ENCODE peak calls at places on chromosomes 5 and 9, in eight cellular contexts. B is kidney epithelial cell, N is heart right ventricle, U is colonic mucosa, F is lower lobe of right lung, T is mammary epithelial cell, V is coronary artery, C is left ventricle myocardium inferior. A is an unnamed sample.

GRCh38 chr5:125083932-125084331 is 337.5 kb upstream of the ZNF608 start:
- DNase-seq in B (no peak), N (no peak), U (no peak), F (no peak), T (peak), V (no peak), C (no peak), A (peak)

GRCh38 chr5:142110046-142110531 is 1.5 kb downstream of the NDFIP1 start:
- DNase-seq in B (no peak), N (no peak), U (peak), F (no peak), T (no peak), V (no peak), C (no peak), A (peak)

GRCh38 chr5:164487939-164488338 is 982.5 kb downstream of the MAT2B start:
- DNase-seq in B (no peak), N (no peak), U (no peak), F (no peak), T (no peak), V (no peak), C (no peak), A (no peak)

GRCh38 chr5:125043781-125044391 is 297.4 kb upstream of the ZNF608 start:
- DNase-seq in B (peak), N (peak), U (no peak), F (peak), T (peak), V (no peak), C (peak), A (peak)

GRCh38 chr5:112628219-112628618 is 109.5 kb upstream of the APC start:
- DNase-seq in B (no peak), N (no peak), U (no peak), F (no peak), T (no peak), V (no peak), C (no peak), A (no peak)

GRCh38 chr9:69421908-69422801 is 97.1 kb downstream of the ENTREP1 start:
- DNase-seq in B (no peak), N (no peak), U (peak), F (no peak), T (peak), V (peak), C (no peak), A (peak)

GRCh38 chr5:139141841-139142240 is 56.3 kb downstream of the SIL1 start:
- DNase-seq in B (no peak), N (peak), U (peak), F (peak), T (peak), V (peak), C (peak), A (peak)

GRCh38 chr5:132639706-132640130 is 18.3 kb upstream of the IL13 start:
- DNase-seq in B (no peak), N (no peak), U (no peak), F (no peak), T (no peak), V (no peak), C (no peak), A (no peak)

GRCh38 chr9:134326754-134327526 is 685 bp downstream of the RXRA start:
- DNase-seq in B (no peak), N (peak), U (peak), F (peak), T (peak), V (no peak), C (peak), A (peak)

GRCh38 chr9:113548221-113549041 is 84.9 kb downstream of the RGS3 start:
- DNase-seq in B (no peak), N (peak), U (no peak), F (peak), T (peak), V (peak), C (peak), A (no peak)

GRCh38 chr5:41346609-41347008 is 133.3 kb upstream of the C6 start:
- DNase-seq in B (no peak), N (no peak), U (no peak), F (no peak), T (no peak), V (no peak), C (no peak), A (peak)

GRCh38 chr5:61735531-61735930 is 403.5 kb downstream of the ZSWIM6 start:
- DNase-seq in B (no peak), N (no peak), U (no peak), F (no peak), T (no peak), V (no peak), C (no peak), A (no peak)

GRCh38 chr9:136662656-136663310 is at the start of gene EGFL7:
- DNase-seq in B (no peak), N (peak), U (no peak), F (peak), T (no peak), V (no peak), C (peak), A (no peak)

GRCh38 chr9:113646946-113647914 is 183.7 kb downstream of the RGS3 start:
- DNase-seq in B (no peak), N (no peak), U (no peak), F (no peak), T (no peak), V (no peak), C (no peak), A (no peak)

GRCh38 chr5:8864053-8864452 is 681.8 kb downstream of the SEMA5A start:
- DNase-seq in B (no peak), N (no peak), U (no peak), F (no peak), T (peak), V (no peak), C (no peak), A (peak)

GRCh38 chr9:87787735-87788134 is 61.8 kb downstream of the CTSL start:
- DNase-seq in B (no peak), N (no peak), U (no peak), F (no peak), T (no peak), V (no peak), C (no peak), A (peak)

GRCh38 chr9:120617637-120617979 is 37.6 kb upstream of the CDK5RAP2 start:
- DNase-seq in B (no peak), N (no peak), U (no peak), F (no peak), T (no peak), V (no peak), C (no peak), A (no peak)

GRCh38 chr5:127995556-127995955 is 88.0 kb upstream of the SLC12A2 start:
- DNase-seq in B (no peak), N (no peak), U (no peak), F (no peak), T (no peak), V (no peak), C (no peak), A (no peak)

GRCh38 chr5:145936401-145937131 is at the start of gene SH3RF2:
- DNase-seq in B (peak), N (peak), U (peak), F (peak), T (peak), V (peak), C (peak), A (peak)

GRCh38 chr5:81242906-81243436 is 9.8 kb downstream of the CKMT2 start:
- DNase-seq in B (no peak), N (no peak), U (no peak), F (no peak), T (no peak), V (no peak), C (no peak), A (no peak)

GRCh38 chr9:127578627-127578951 is 33.5 kb upstream of the STXBP1 start:
- DNase-seq in B (no peak), N (no peak), U (no peak), F (no peak), T (no peak), V (no peak), C (no peak), A (no peak)

GRCh38 chr5:4661326-4661725 is 478.8 kb upstream of the ADAMTS16 start:
- DNase-seq in B (no peak), N (no peak), U (no peak), F (no peak), T (no peak), V (no peak), C (no peak), A (no peak)

GRCh38 chr5:148090780-148091221 is 27.0 kb downstream of the SPINK5 start:
- DNase-seq in B (no peak), N (no peak), U (no peak), F (no peak), T (peak), V (no peak), C (no peak), A (no peak)

GRCh38 chr9:112753725-112754124 is 3.2 kb downstream of the SNX30 start:
- DNase-seq in B (no peak), N (no peak), U (no peak), F (no peak), T (peak), V (no peak), C (no peak), A (peak)

GRCh38 chr9:98253563-98253962 is 1.9 kb downstream of the TBC1D2 start:
- DNase-seq in B (no peak), N (no peak), U (peak), F (no peak), T (no peak), V (no peak), C (no peak), A (no peak)

GRCh38 chr9:98256632-98257218 is 1.3 kb upstream of the TBC1D2 start:
- DNase-seq in B (no peak), N (no peak), U (no peak), F (no peak), T (no peak), V (no peak), C (no peak), A (no peak)

GRCh38 chr9:98254236-98255063 is 999 bp downstream of the TBC1D2 start:
- DNase-seq in B (no peak), N (no peak), U (peak), F (no peak), T (peak), V (no peak), C (no peak), A (no peak)

GRCh38 chr9:98255064-98255577 is 328 bp downstream of the TBC1D2 start:
- DNase-seq in B (no peak), N (no peak), U (peak), F (peak), T (no peak), V (no peak), C (no peak), A (peak)

DNA sequence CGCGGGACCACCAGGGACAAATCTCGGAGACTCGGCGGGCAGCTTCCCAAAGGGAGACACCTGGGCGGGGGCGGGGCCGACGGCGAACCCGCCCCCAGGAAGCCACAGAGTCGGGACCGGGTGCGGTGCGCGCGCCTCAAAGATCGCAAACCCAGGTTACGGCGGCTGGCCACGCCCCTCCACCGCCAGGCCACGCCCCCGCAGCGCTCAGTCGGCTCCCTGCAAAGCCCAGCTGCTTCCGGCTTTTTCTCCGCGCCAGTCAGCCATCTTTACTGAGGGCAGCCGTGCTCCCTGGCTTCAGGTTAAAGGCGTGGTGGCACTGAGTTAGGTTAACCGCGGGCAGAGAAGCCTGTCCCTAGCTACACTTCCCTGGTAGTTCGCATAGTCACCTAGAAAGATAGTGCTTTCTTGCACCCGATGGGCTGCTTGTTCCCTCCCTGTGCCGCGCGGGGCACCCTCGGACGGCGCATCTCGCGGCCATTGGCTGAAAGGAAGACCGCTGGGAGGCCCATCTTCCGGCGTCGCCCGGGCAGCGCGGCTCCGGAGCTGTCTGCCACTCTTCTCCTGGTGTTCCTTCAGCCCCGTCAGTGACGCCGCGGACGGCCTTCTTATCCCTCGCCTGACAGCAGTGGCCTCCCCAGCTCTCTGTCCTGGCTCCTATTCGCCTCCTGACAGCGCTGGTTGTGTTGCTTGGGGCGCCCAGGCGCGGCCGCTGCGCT is at the start of gene TBC1D2:
- DNase-seq in B (peak), N (peak), U (peak), F (peak), T (peak), V (peak), C (peak), A (peak)
- TF ChIP-seq CTCF in B (peak), N (no peak), U (no peak), F (peak), T (no peak), V (no peak), C (peak), A (peak)

GRCh38 chr9:99811598-99812383 is 9.9 kb upstream of the NR4A3 start:
- DNase-seq in B (no peak), N (no peak), U (no peak), F (no peak), T (no peak), V (no peak), C (no peak), A (no peak)
- H3K4me3 ChIP-seq in B (no peak), N (no peak), U (no peak), F (no peak), T (no peak), V (no peak), C (no peak), A (no peak)

GRCh38 chr5:171951218-171951617 is 55.2 kb downstream of the FBXW11 start:
- DNase-seq in B (no peak), N (no peak), U (no peak), F (no peak), T (no peak), V (no peak), C (no peak), A (no peak)

GRCh38 chr5:171945476-171945875 is 61.0 kb downstream of the FBXW11 start:
- DNase-seq in B (no peak), N (no peak), U (no peak), F (no peak), T (no peak), V (no peak), C (no peak), A (no peak)

GRCh38 chr5:171945066-171945465 is 61.4 kb downstream of the FBXW11 start:
- DNase-seq in B (no peak), N (no peak), U (no peak), F (no peak), T (no peak), V (no peak), C (no peak), A (peak)

DNA sequence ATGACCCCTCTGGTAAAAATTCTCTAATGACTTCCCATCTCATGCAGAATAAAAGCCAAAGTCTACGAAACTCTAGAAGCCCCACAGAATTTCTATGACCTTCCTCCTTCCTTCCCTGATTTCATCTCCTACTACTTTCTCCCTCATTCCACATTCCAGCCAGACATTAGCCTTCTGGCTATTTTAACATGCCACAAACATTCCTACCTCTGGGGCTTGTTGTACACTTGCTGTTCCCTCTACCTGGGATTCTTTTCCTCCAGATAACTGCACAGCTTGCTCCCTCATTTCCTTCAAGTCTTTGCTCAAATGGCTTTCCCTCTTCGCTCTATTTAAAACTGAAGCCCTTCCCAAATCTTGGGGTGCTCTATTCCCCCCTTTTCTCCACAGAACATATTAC is 60.1 kb downstream of the FBXW11 start:
- DNase-seq in B (no peak), N (no peak), U (no peak), F (no peak), T (no peak), V (no peak), C (no peak), A (no peak)
- TF ChIP-seq CTCF in B (no peak), N (no peak), U (no peak), F (no peak), T (peak), V (no peak), C (no peak), A (no peak)

DNA sequence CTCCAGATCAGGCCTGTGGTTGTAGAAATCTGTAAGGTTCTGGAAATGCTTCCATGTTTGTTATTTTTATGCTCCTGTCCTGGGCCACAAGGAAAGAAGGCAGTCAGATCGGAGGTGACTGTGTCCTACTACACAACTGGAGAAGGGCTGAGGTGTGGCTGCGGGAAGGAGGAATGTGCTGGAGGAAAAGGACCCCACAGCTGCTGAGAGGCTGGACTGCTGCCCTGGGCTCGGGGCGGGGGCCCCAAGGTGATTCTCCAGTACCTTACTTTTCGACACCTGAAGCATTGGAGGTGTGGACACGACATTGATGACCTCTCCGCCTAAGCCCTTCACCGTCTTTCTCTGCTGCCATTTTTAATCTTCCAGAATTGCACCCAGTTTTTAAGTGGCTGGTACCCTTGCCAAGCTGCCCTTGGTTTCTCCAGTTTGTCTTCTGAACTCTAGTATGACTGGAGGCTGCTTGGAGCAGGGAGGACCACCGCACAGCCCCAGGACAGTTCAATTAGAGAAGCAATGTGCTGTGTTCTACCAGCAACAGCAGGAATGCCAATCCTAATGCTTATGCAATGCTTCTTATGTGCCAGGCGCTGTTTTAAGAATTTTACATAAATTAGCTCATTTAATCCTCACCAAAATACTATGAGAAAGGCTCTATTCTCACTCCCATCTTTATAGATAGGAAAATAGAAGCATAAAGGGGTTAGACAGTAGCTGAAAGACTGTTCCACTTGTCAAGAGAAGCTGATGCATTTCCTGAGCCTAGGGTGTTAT is 13.5 kb upstream of the ANKRD33B start:
- DNase-seq in B (no peak), N (no peak), U (no peak), F (no peak), T (no peak), V (no peak), C (no peak), A (no peak)
- H3K4me3 ChIP-seq in B (no peak), N (no peak), U (no peak), F (no peak), T (no peak), V (no peak), C (no peak), A (no peak)

DNA sequence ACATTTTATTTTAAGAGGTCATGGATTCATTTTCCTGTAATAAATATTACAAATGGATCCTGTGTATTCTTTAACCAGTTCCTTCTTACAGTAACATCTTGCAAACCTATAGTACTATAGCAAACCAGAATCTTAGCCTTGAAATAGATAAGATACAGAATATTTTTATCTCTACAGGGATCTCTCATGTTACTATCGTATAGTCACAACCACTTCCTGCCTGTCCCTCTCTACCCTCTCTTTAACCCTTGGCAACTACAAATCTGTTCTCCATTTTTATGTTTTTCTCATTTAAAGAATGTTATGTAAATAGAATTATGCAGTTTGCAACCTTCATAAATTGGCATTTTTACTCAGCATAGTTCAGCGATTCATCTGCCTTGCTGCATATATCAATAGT is 454.0 kb downstream of the DIRAS2 start:
- DNase-seq in B (no peak), N (no peak), U (no peak), F (no peak), T (no peak), V (no peak), C (no peak), A (no peak)
- TF ChIP-seq CTCF in B (no peak), N (no peak), U (no peak), F (no peak), T (no peak), V (no peak), C (no peak), A (no peak)

DNA sequence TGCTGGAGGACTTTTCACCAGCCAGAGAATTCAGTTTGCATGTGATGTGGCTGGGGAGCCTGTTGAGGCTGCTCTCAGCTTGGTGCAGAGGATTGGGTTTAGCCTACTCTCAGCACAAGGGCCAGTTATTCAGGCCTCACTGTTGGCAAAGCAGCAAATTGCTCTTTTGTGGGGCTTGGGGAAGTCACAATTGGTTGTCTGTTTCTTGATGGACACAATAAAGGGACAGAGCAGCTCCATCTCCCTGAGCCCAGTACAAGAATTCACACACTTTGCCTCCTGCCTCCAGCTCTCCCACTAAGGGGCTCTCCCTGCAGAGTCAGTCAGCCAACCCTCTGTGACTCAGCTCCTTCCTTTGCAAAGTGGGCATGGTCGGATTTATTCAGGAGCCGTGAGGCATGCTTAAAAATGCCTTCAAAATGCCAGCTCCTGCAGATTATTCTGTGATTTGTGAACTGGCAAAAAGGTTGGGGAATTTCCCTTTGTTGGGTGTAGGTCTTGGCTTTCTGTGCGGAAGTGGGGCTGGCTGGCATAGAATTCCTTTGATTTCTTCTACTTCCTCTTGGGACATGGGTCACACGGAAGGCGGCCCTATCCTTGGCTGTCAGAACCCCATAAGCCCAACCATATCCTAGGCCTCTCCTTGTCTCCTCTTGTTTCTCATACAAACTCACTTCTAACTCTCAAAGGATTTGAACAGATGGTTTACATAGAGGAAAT is 118.6 kb upstream of the CD180 start:
- DNase-seq in B (peak), N (no peak), U (no peak), F (no peak), T (peak), V (no peak), C (no peak), A (no peak)
- H3K4me3 ChIP-seq in B (no peak), N (no peak), U (no peak), F (no peak), T (no peak), V (peak), C (no peak), A (no peak)

DNA sequence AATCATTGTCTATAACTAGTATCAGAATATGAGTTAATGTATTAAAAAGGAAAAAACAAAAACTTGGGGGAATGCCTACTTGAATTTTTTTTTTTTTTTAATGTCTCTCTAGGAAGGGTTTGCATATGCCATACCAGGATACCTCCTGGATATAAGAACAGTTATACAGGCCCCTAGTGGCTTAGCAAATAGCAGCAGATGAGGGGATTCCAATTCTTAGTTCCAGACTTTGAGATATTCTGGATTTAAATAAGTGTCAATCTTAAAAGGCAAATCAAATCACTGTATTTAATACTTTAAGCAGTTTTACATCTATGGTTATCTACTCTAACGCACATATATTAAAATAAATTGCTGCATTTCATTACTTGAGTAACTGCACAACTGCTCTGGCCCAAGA is 1055.5 kb upstream of the DMAC1 start:
- DNase-seq in B (peak), N (no peak), U (no peak), F (no peak), T (no peak), V (no peak), C (no peak), A (peak)
- TF ChIP-seq CTCF in B (peak), N (no peak), U (peak), F (no peak), T (no peak), V (no peak), C (peak), A (peak)